ENCODE peak calls at places on chromosomes 11 and 22, in seven cellular contexts. N is IMR-90, X is mesenchymal stem cell, Q is neuronal stem cell, U is H9, C is H1, J is trophoblast cell. S is an unnamed sample.

GRCh38 chr11:28657378-28658030 is 549.3 kb downstream of the METTL15 start:
- DNase-seq in U (no peak), X (peak; percentile 54), J (peak; percentile 9), N (peak; percentile 69), Q (no peak), C (no peak), S (no peak)

GRCh38 chr11:112425121-112425520 is 164.5 kb upstream of the PLET1 start:
- DNase-seq in Q (no peak), J (no peak), C (no peak), U (no peak), X (no peak), N (no peak), S (no peak)

GRCh38 chr11:121451178-121451981 is 734 bp upstream of the SORL1 start:
- DNase-seq in J (no peak), X (no peak), N (no peak), C (no peak), Q (no peak), U (no peak), S (no peak)

GRCh38 chr22:49233507-49234100 is 594.1 kb downstream of the BRD1 start:
- DNase-seq in C (no peak), Q (no peak), U (peak; percentile 6), N (no peak), J (no peak), X (no peak), S (no peak)

GRCh38 chr11:416757-417621 is 2.2 kb upstream of the SIGIRR start:
- DNase-seq in N (no peak), X (peak; percentile 49), Q (no peak), J (peak; percentile 86), C (peak; percentile 50), U (peak; percentile 89), S (peak; percentile 34)

GRCh38 chr11:111206472-111206871 is 39.1 kb upstream of the POU2AF2 start:
- DNase-seq in X (no peak), U (no peak), Q (no peak), J (no peak), N (peak; percentile 81), C (no peak), S (no peak)

GRCh38 chr22:43533656-43534428 is 122.0 kb downstream of the MPPED1 start:
- DNase-seq in U (no peak), Q (no peak), J (no peak), X (no peak), C (no peak), N (no peak), S (no peak)

GRCh38 chr11:35555238-35555887 is 29.9 kb upstream of the PAMR1 start:
- DNase-seq in C (no peak), J (no peak), N (peak; percentile 66), Q (no peak), X (peak; percentile 57), U (no peak), S (no peak)

GRCh38 chr11:7252683-7253213 is 1.0 kb downstream of the SYT9 start:
- DNase-seq in X (no peak), C (no peak), J (no peak), N (no peak), Q (peak; percentile 17), U (no peak), S (no peak)

GRCh38 chr11:20639688-20640087 is 29.7 kb upstream of the NELL1 start:
- DNase-seq in N (no peak), C (no peak), Q (no peak), U (no peak), X (no peak), J (no peak), S (no peak)

GRCh38 chr11:45076761-45077160 is 69.7 kb upstream of the PRDM11 start:
- DNase-seq in Q (no peak), C (no peak), U (no peak), X (no peak), N (no peak), J (peak; percentile 66), S (no peak)

GRCh38 chr11:9057032-9057431 is 34.4 kb downstream of the SCUBE2 start:
- DNase-seq in X (no peak), C (no peak), N (peak; percentile 12), Q (no peak), J (no peak), U (no peak), S (no peak)
- H2BK5ac ChIP-seq in X (no peak overlapping the region), C (no peak overlapping the region), N (no peak overlapping the region), Q (no peak overlapping the region), J (no peak overlapping the region), U (no peak overlapping the region), S (no peak overlapping the region)

GRCh38 chr22:33707581-33707980 is 212.7 kb downstream of the LARGE1 start:
- DNase-seq in X (no peak), U (no peak), N (no peak), J (no peak), Q (no peak), C (no peak), S (no peak)

GRCh38 chr22:33710326-33710725 is 209.9 kb downstream of the LARGE1 start:
- DNase-seq in N (no peak), X (no peak), U (no peak), J (no peak), Q (no peak), C (no peak), S (no peak)

GRCh38 chr22:33706100-33706499 is 214.2 kb downstream of the LARGE1 start:
- DNase-seq in N (no peak), X (no peak), U (peak; percentile 41), C (no peak), Q (no peak), J (no peak), S (peak; percentile 75)
- H2BK5ac ChIP-seq in N (no peak overlapping the region), X (no peak overlapping the region), U (no peak overlapping the region), C (no peak overlapping the region), Q (no peak overlapping the region), J (no peak overlapping the region), S (no peak overlapping the region)

DNA sequence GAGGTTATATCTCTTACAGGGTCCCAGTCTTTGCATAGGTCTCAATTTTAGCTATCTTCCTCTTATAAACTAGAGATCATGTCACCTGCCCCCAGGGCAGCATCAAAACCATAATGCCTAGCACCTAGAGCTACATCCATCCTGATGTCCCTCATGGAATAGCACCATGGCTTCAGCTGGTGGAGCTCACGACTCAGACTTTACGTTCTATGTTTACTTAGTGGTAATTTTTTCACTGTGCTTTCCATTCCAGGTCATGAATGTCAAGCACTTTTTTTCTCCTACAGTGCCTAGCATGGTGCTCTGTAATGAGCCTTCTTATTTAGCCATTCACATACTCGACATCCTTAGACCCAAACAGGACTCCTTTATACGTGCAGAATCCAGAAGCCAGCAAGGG is 58.4 kb downstream of the RPUSD4 start:
- DNase-seq in J (no peak), U (no peak), N (no peak), C (no peak), X (no peak), Q (no peak), S (no peak)
- H2BK5ac ChIP-seq in J (no peak overlapping the region), U (no peak overlapping the region), N (no peak overlapping the region), C (no peak overlapping the region), X (no peak overlapping the region), Q (no peak overlapping the region), S (no peak overlapping the region)

GRCh38 chr11:92528051-92528450 is 303.4 kb downstream of the FAT3 start:
- DNase-seq in J (peak; percentile 68), Q (no peak), X (no peak), U (no peak), N (peak; percentile 46), C (no peak), S (no peak)

GRCh38 chr11:92531051-92531747 is 306.6 kb downstream of the FAT3 start:
- DNase-seq in Q (no peak), J (no peak), X (no peak), C (no peak), N (no peak), U (no peak), S (no peak)

DNA sequence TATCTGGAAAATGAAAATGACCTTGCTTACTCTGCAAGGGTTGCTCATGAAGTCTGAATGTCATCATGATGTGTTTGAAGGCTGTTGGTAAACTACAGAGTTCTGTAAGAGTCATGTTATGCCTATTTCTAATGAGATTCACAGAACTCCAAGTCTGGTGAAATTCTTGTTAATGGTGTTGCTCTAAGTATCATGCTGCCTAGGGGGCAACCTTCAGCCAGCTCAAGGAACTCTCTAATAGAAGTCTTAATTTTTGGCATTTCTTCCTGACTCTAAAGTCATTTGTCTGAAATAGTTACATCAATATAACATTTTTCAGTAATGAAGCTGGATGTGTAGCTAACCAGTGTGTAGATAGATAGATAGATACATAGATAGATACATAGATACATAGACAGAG is 302.8 kb downstream of the FAT3 start:
- DNase-seq in Q (no peak), C (no peak), U (no peak), X (no peak), N (no peak), J (peak; percentile 14), S (no peak)
- H2BK5ac ChIP-seq in Q (no peak overlapping the region), C (no peak overlapping the region), U (no peak overlapping the region), X (no peak overlapping the region), N (no peak overlapping the region), J (no peak overlapping the region), S (no peak overlapping the region)

DNA sequence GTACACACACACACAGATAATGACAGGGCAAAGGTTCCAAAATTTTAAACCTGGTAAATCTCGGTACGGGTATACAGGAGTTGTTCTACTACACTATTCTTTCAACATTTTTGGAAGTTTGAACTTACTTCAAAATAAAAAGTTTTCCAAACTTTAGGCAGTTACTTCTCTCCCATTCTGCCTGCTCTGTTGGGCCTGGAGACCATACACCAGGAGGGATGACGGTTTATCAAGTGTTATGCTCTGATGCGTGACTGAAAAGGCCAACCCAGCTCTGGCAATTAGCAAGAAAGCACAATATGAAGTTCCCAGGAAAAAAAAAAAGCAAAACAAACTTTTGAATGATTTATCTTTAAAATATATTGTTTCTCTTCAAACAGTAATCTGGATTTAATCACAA is 969 bp downstream of the SERPIND1 start:
- DNase-seq in U (no peak), N (no peak), J (no peak), Q (no peak), X (no peak), C (no peak), S (no peak)
- H2BK5ac ChIP-seq in U (no peak overlapping the region), N (no peak overlapping the region), J (no peak overlapping the region), Q (no peak overlapping the region), X (no peak overlapping the region), C (no peak overlapping the region), S (no peak overlapping the region)

GRCh38 chr11:134741453-134742227 is 329.6 kb upstream of the B3GAT1 start:
- DNase-seq in U (no peak), X (peak; percentile 9), J (peak; percentile 31), N (peak; percentile 53), C (no peak), Q (no peak), S (peak; percentile 34)

GRCh38 chr11:134743809-134744195 is 331.8 kb upstream of the B3GAT1 start:
- DNase-seq in C (no peak), N (no peak), U (no peak), Q (no peak), J (no peak), X (no peak), S (no peak)

GRCh38 chr11:134740590-134741342 is 328.7 kb upstream of the B3GAT1 start:
- DNase-seq in U (no peak), C (no peak), X (no peak), J (no peak), N (no peak), Q (no peak), S (no peak)

GRCh38 chr11:134742228-134742612 is 330.2 kb upstream of the B3GAT1 start:
- DNase-seq in J (no peak), U (no peak), C (no peak), X (peak; percentile 24), N (peak; percentile 63), Q (no peak), S (no peak)

GRCh38 chr11:134742956-134743808 is 331.1 kb upstream of the B3GAT1 start:
- DNase-seq in J (no peak), N (no peak), Q (no peak), U (no peak), X (no peak), C (no peak), S (peak; percentile 40)
- H2BK5ac ChIP-seq in J (no peak overlapping the region), N (no peak overlapping the region), Q (no peak overlapping the region), U (no peak overlapping the region), X (no peak overlapping the region), C (no peak overlapping the region), S (peak overlapping the region; percentile 70)

S was measured in mesendoderm.